ENCODE peak calls at places on chromosomes 2 and 18, in nine cellular contexts. One of them, this sample, is unnamed.

GRCh38 chr18:49854681-49855080 is 41.3 kb upstream of the ACAA2 start:
- DNase-seq in colonic mucosa: no peak
- DNase-seq in upper lobe of left lung: no peak
- DNase-seq in caudate nucleus: no peak
- DNase-seq in A172: no peak
- DNase-seq in activated naive CD4-positive, alpha-beta T cell: no peak
- DNase-seq in amniotic stem cell: no peak
- DNase-seq in AG20443: no peak
- DNase-seq in omental fat pad: no peak
- DNase-seq in this sample: no peak

GRCh38 chr2:221060335-221060734 is 511.8 kb downstream of the EPHA4 start:
- DNase-seq in AG20443: no peak
- DNase-seq in A172: no peak
- DNase-seq in caudate nucleus: no peak
- DNase-seq in activated naive CD4-positive, alpha-beta T cell: no peak
- DNase-seq in omental fat pad: no peak
- DNase-seq in upper lobe of left lung: no peak
- DNase-seq in colonic mucosa: no peak
- DNase-seq in amniotic stem cell: peak
- DNase-seq in this sample: no peak

GRCh38 chr2:240191001-240191400 is 50.5 kb upstream of the OTOS start:
- DNase-seq in omental fat pad: no peak
- DNase-seq in upper lobe of left lung: no peak
- DNase-seq in activated naive CD4-positive, alpha-beta T cell: no peak
- DNase-seq in AG20443: no peak
- DNase-seq in caudate nucleus: no peak
- DNase-seq in A172: no peak
- DNase-seq in amniotic stem cell: no peak
- DNase-seq in colonic mucosa: no peak
- DNase-seq in this sample: no peak

GRCh38 chr2:23925702-23926288 is 1.1 kb downstream of the ATAD2B start:
- DNase-seq in A172: peak
- DNase-seq in amniotic stem cell: peak
- DNase-seq in omental fat pad: no peak
- DNase-seq in colonic mucosa: peak
- DNase-seq in caudate nucleus: peak
- DNase-seq in upper lobe of left lung: peak
- DNase-seq in AG20443: peak
- DNase-seq in activated naive CD4-positive, alpha-beta T cell: peak
- DNase-seq in this sample: peak

GRCh38 chr2:134392689-134393476 is 139.0 kb downstream of the MGAT5 start:
- DNase-seq in caudate nucleus: no peak
- DNase-seq in colonic mucosa: no peak
- DNase-seq in omental fat pad: no peak
- DNase-seq in activated naive CD4-positive, alpha-beta T cell: no peak
- DNase-seq in AG20443: peak
- DNase-seq in amniotic stem cell: no peak
- DNase-seq in A172: no peak
- DNase-seq in upper lobe of left lung: no peak
- DNase-seq in this sample: no peak

GRCh38 chr2:32772623-32773221 is 144.9 kb downstream of the TTC27 start:
- DNase-seq in AG20443: peak
- DNase-seq in A172: peak
- DNase-seq in caudate nucleus: no peak
- DNase-seq in upper lobe of left lung: no peak
- DNase-seq in colonic mucosa: no peak
- DNase-seq in activated naive CD4-positive, alpha-beta T cell: no peak
- DNase-seq in amniotic stem cell: no peak
- DNase-seq in omental fat pad: no peak
- DNase-seq in this sample: peak

GRCh38 chr2:108607706-108608301 is 73.5 kb downstream of the LIMS1 start:
- DNase-seq in activated naive CD4-positive, alpha-beta T cell: no peak
- DNase-seq in omental fat pad: no peak
- DNase-seq in caudate nucleus: peak
- DNase-seq in AG20443: no peak
- DNase-seq in A172: no peak
- DNase-seq in upper lobe of left lung: peak
- DNase-seq in amniotic stem cell: no peak
- DNase-seq in colonic mucosa: no peak
- DNase-seq in this sample: no peak

GRCh38 chr2:158529379-158530110 is 72.8 kb downstream of the PKP4 start:
- DNase-seq in AG20443: peak
- DNase-seq in omental fat pad: no peak
- DNase-seq in A172: peak
- DNase-seq in caudate nucleus: no peak
- DNase-seq in colonic mucosa: no peak
- DNase-seq in upper lobe of left lung: no peak
- DNase-seq in amniotic stem cell: peak
- DNase-seq in activated naive CD4-positive, alpha-beta T cell: no peak
- DNase-seq in this sample: no peak

GRCh38 chr2:9725106-9725505 is 94.3 kb upstream of the YWHAQ start:
- DNase-seq in A172: no peak
- DNase-seq in colonic mucosa: no peak
- DNase-seq in upper lobe of left lung: no peak
- DNase-seq in omental fat pad: no peak
- DNase-seq in AG20443: no peak
- DNase-seq in amniotic stem cell: no peak
- DNase-seq in activated naive CD4-positive, alpha-beta T cell: no peak
- DNase-seq in caudate nucleus: no peak
- DNase-seq in this sample: no peak

GRCh38 chr2:29033172-29033571 is 41.2 kb downstream of the PCARE start:
- DNase-seq in activated naive CD4-positive, alpha-beta T cell: no peak
- DNase-seq in AG20443: peak
- DNase-seq in upper lobe of left lung: no peak
- DNase-seq in A172: peak
- DNase-seq in omental fat pad: no peak
- DNase-seq in caudate nucleus: no peak
- DNase-seq in amniotic stem cell: no peak
- DNase-seq in colonic mucosa: no peak
- DNase-seq in this sample: no peak

GRCh38 chr18:13576598-13576997 is 149.8 kb downstream of the FAM210A start:
- DNase-seq in activated naive CD4-positive, alpha-beta T cell: no peak
- DNase-seq in amniotic stem cell: no peak
- DNase-seq in upper lobe of left lung: no peak
- DNase-seq in AG20443: no peak
- DNase-seq in omental fat pad: no peak
- DNase-seq in A172: no peak
- DNase-seq in colonic mucosa: no peak
- DNase-seq in caudate nucleus: no peak
- DNase-seq in this sample: no peak

GRCh38 chr2:62661263-62661635 is 44.3 kb upstream of the EHBP1 start:
- DNase-seq in AG20443: no peak
- DNase-seq in amniotic stem cell: no peak
- DNase-seq in caudate nucleus: no peak
- DNase-seq in upper lobe of left lung: no peak
- DNase-seq in A172: no peak
- DNase-seq in colonic mucosa: no peak
- DNase-seq in omental fat pad: no peak
- DNase-seq in activated naive CD4-positive, alpha-beta T cell: no peak
- DNase-seq in this sample: no peak

GRCh38 chr18:59985289-59985688 is 85.5 kb downstream of the PMAIP1 start:
- DNase-seq in AG20443: no peak
- DNase-seq in omental fat pad: no peak
- DNase-seq in upper lobe of left lung: no peak
- DNase-seq in colonic mucosa: no peak
- DNase-seq in caudate nucleus: no peak
- DNase-seq in A172: peak
- DNase-seq in activated naive CD4-positive, alpha-beta T cell: no peak
- DNase-seq in amniotic stem cell: no peak
- DNase-seq in this sample: no peak

GRCh38 chr2:111250448-111251030 is 129.8 kb downstream of the BCL2L11 start:
- DNase-seq in amniotic stem cell: no peak
- DNase-seq in AG20443: no peak
- DNase-seq in activated naive CD4-positive, alpha-beta T cell: no peak
- DNase-seq in caudate nucleus: no peak
- DNase-seq in omental fat pad: no peak
- DNase-seq in upper lobe of left lung: no peak
- DNase-seq in colonic mucosa: no peak
- DNase-seq in A172: no peak
- DNase-seq in this sample: no peak

GRCh38 chr2:237791977-237792727 is 6.4 kb upstream of the RBM44 start:
- DNase-seq in AG20443: no peak
- DNase-seq in activated naive CD4-positive, alpha-beta T cell: no peak
- DNase-seq in caudate nucleus: no peak
- DNase-seq in colonic mucosa: no peak
- DNase-seq in amniotic stem cell: no peak
- DNase-seq in A172: no peak
- DNase-seq in upper lobe of left lung: no peak
- DNase-seq in omental fat pad: no peak
- DNase-seq in this sample: no peak

GRCh38 chr2:67650292-67651133 is 253.4 kb downstream of the ETAA1 start:
- DNase-seq in AG20443: peak
- DNase-seq in colonic mucosa: peak
- DNase-seq in upper lobe of left lung: peak
- DNase-seq in activated naive CD4-positive, alpha-beta T cell: no peak
- DNase-seq in omental fat pad: peak
- DNase-seq in caudate nucleus: peak
- DNase-seq in amniotic stem cell: peak
- DNase-seq in A172: peak
- DNase-seq in this sample: peak

GRCh38 chr18:13562494-13563029 is 163.8 kb downstream of the FAM210A start:
- DNase-seq in activated naive CD4-positive, alpha-beta T cell: peak
- DNase-seq in colonic mucosa: no peak
- DNase-seq in caudate nucleus: no peak
- DNase-seq in amniotic stem cell: no peak
- DNase-seq in upper lobe of left lung: peak
- DNase-seq in A172: no peak
- DNase-seq in AG20443: no peak
- DNase-seq in omental fat pad: no peak
- DNase-seq in this sample: no peak

GRCh38 chr2:65437392-65438135 is 5.2 kb upstream of the SPRED2 start:
- DNase-seq in upper lobe of left lung: no peak
- DNase-seq in colonic mucosa: no peak
- DNase-seq in caudate nucleus: no peak
- DNase-seq in omental fat pad: no peak
- DNase-seq in AG20443: no peak
- DNase-seq in amniotic stem cell: no peak
- DNase-seq in activated naive CD4-positive, alpha-beta T cell: no peak
- DNase-seq in A172: no peak
- DNase-seq in this sample: no peak

This sample was measured in hippocampal formation.